ENCODE peak calls at places on chromosomes 13 and 19, in four cellular contexts. J is Calu3, R is foreskin fibroblast, P is AG10803. I is an unnamed sample.

GRCh38 chr13:77300176-77301141 is 26.4 kb downstream of the MYCBP2 start:
- DNase-seq in J (no peak), R (peak), P (peak), I (no peak)

GRCh38 chr13:112106467-112107141 is 39.7 kb downstream of the SOX1 start:
- DNase-seq in P (no peak), R (no peak), J (no peak), I (no peak)

GRCh38 chr13:28622286-28622685 is 36.6 kb upstream of the POMP start:
- DNase-seq in R (no peak), J (no peak), P (no peak), I (no peak)

GRCh38 chr13:105412171-105412570 is 1123.3 kb downstream of the EFNB2 start:
- DNase-seq in P (no peak), J (no peak), R (no peak), I (no peak)

GRCh38 chr19:4829001-4829712 is 2.4 kb downstream of the TICAM1 start:
- DNase-seq in J (peak), R (no peak), P (no peak), I (no peak)

GRCh38 chr13:52862358-52863206 is 14.1 kb upstream of the PCDH8 start:
- DNase-seq in P (no peak), R (no peak), J (peak), I (peak)

GRCh38 chr19:40006273-40006691 is 9.4 kb downstream of the ZNF546 start:
- DNase-seq in R (peak), J (peak), P (peak), I (no peak)

GRCh38 chr13:35159041-35159440 is 217.0 kb downstream of the NBEA start:
- DNase-seq in J (no peak), R (no peak), P (no peak), I (no peak)

GRCh38 chr19:29326849-29327840 is 114.2 kb upstream of the UQCRFS1 start:
- DNase-seq in P (no peak), J (no peak), R (no peak), I (no peak)

GRCh38 chr19:49889687-49890348 is 6.9 kb downstream of the IL4I1 start:
- DNase-seq in J (no peak), P (peak), R (peak), I (peak)

GRCh38 chr13:75226092-75226491 is 255.9 kb downstream of the TBC1D4 start:
- DNase-seq in J (peak), P (no peak), R (no peak), I (no peak)

GRCh38 chr19:21482863-21483276 is 22.5 kb upstream of the ZNF429 start:
- DNase-seq in J (no peak), P (peak), R (peak), I (peak)

GRCh38 chr13:108146642-108147041 is 68.7 kb downstream of the LIG4 start:
- DNase-seq in P (no peak), J (no peak), R (no peak), I (no peak)

GRCh38 chr19:17847538-17848366 is at the start of gene JAK3:
- DNase-seq in P (peak), J (no peak), R (peak), I (peak)

GRCh38 chr13:109738298-109738746 is 48.1 kb downstream of the IRS2 start:
- DNase-seq in R (no peak), J (no peak), P (no peak), I (no peak)

GRCh38 chr19:58398545-58398944 is 3.1 kb downstream of the RNF225 start:
- DNase-seq in J (no peak), R (no peak), P (no peak), I (no peak)

GRCh38 chr19:5494780-5495179 is 39.6 kb downstream of the ZNRF4 start:
- DNase-seq in J (no peak), R (no peak), P (no peak), I (no peak)

GRCh38 chr13:46580362-46580839 is 27.4 kb downstream of the LRCH1 start:
- DNase-seq in R (no peak), P (no peak), J (no peak), I (no peak)

GRCh38 chr19:13053761-13054604 is 48.7 kb downstream of the LYL1 start:
- DNase-seq in R (peak), J (peak), P (peak), I (peak)

GRCh38 chr19:36488816-36489138 is 584 bp downstream of the ZNF566 start:
- DNase-seq in J (peak), P (peak), R (peak), I (peak)

GRCh38 chr13:112804374-112804773 is 114.5 kb downstream of the ATP11A start:
- DNase-seq in P (no peak), R (no peak), J (no peak), I (no peak)

GRCh38 chr19:54684537-54684936 is 21.8 kb downstream of the LILRB4 start:
- DNase-seq in P (no peak), R (no peak), J (peak), I (no peak)

GRCh38 chr19:43425567-43426392 is 11.1 kb downstream of the TEX101 start:
- DNase-seq in P (peak), J (peak), R (peak), I (no peak)

GRCh38 chr19:15195381-15195964 is 5.3 kb downstream of the NOTCH3 start:
- DNase-seq in P (peak), J (peak), R (peak), I (peak)

GRCh38 chr19:16078759-16079707 is 2.7 kb downstream of the TPM4 start:
- DNase-seq in P (peak), R (peak), J (peak), I (no peak)

GRCh38 chr13:35283856-35284255 is 192.6 kb downstream of the MAB21L1 start:
- DNase-seq in J (peak), P (peak), R (peak), I (no peak)

GRCh38 chr13:97028441-97029299 is 34.4 kb upstream of the OXGR1 start:
- DNase-seq in P (peak), J (peak), R (peak), I (peak)

GRCh38 chr13:97026759-97027555 is 32.7 kb upstream of the OXGR1 start:
- DNase-seq in P (no peak), R (peak), J (no peak), I (no peak)

GRCh38 chr13:97030705-97031452 is 36.6 kb upstream of the OXGR1 start:
- DNase-seq in P (peak), R (peak), J (no peak), I (no peak)
- TF ChIP-seq CTCF in P (peak), R (peak), J (no peak), I (peak)

GRCh38 chr19:51807111-51807701 is 12.2 kb downstream of the FPR3 start:
- DNase-seq in P (peak), J (no peak), R (no peak), I (no peak)
- TF ChIP-seq CTCF in P (no peak), J (no peak), R (no peak), I (no peak)

GRCh38 chr13:31372454-31372853 is 172.7 kb downstream of the B3GLCT start:
- DNase-seq in J (no peak), P (no peak), R (no peak), I (no peak)
- TF ChIP-seq CTCF in J (no peak), P (no peak), R (no peak), I (no peak)

GRCh38 chr13:48749699-48750473 is 96.2 kb downstream of the CYSLTR2 start:
- DNase-seq in P (peak), R (peak), J (peak), I (peak)
- TF ChIP-seq CTCF in P (peak), R (peak), J (peak), I (peak)

GRCh38 chr13:55999709-56000108 is 1141.0 kb upstream of the PRR20A start:
- DNase-seq in J (no peak), R (no peak), P (no peak), I (no peak)
- TF ChIP-seq CTCF in J (no peak), R (no peak), P (no peak), I (no peak)

GRCh38 chr19:52248256-52248655 is 21.1 kb upstream of the ZNF766 start:
- DNase-seq in R (peak), P (peak), J (no peak), I (peak)
- TF ChIP-seq CTCF in R (peak), P (peak), J (no peak), I (no peak)

DNA sequence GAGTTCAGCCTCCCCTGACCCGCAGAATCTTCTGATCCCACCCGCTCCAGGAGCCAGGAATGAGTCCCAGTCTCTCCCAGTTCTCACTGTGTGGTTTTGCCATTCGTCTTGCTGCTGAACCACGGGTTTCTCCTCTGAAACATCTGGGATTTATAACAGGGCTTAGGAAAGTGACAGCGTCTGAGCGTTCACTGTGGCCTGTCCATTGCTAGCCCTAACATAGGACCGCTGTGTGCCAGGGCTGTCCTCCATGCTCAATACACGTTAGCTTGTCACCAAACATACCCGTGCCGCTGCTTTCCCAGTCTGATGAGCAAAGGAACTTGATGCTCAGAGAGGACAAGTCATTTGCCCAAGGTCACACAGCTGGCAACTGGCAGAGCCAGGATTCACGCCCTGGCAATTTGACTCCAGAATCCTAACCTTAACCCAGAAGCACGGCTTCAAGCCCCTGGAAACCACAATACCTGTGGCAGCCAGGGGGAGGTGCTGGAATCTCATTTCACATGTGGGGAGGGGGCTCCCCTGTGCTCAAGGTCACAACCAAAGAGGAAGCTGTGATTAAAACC is 1.1 kb upstream of the APOE start:
- DNase-seq in P (no peak), J (no peak), R (peak), I (no peak)
- TF ChIP-seq CTCF in P (peak), J (no peak), R (no peak), I (no peak)

I was measured in glutamatergic neuron.